ENCODE peak calls at places on chromosomes 1 and 21, in four cellular contexts. L is tibial artery, G is heart right ventricle, W is A549. Z is an unnamed sample. For H3K4me1, the result is how much of the 10 kb centered on the place peaks cover.

GRCh38 chr21:14874379-14874778 is 190.4 kb downstream of the NRIP1 start:
- DNase-seq in L (no peak), G (no peak), W (no peak), Z (no peak)

GRCh38 chr1:5423109-5423508 is 569.1 kb downstream of the NPHP4 start:
- DNase-seq in L (no peak), G (no peak), W (no peak), Z (no peak)

GRCh38 chr1:192958871-192959270 is 100.3 kb downstream of the UCHL5 start:
- DNase-seq in L (no peak), G (no peak), W (no peak), Z (no peak)

GRCh38 chr1:92480200-92480812 is 6.4 kb downstream of the GFI1 start:
- DNase-seq in L (no peak), G (no peak), W (no peak), Z (peak)

GRCh38 chr21:25133939-25134338 is 473.3 kb downstream of the MRPL39 start:
- DNase-seq in L (no peak), G (no peak), W (no peak), Z (peak)

GRCh38 chr1:245245021-245245667 is 90.4 kb downstream of the KIF26B start:
- DNase-seq in L (no peak), G (no peak), W (no peak), Z (no peak)

GRCh38 chr1:220526294-220526693 is 1.6 kb upstream of the MARK1 start:
- DNase-seq in L (no peak), G (no peak), W (no peak), Z (peak)

GRCh38 chr1:177384461-177384860 is 213.7 kb downstream of the BRINP2 start:
- DNase-seq in L (no peak), G (no peak), W (no peak), Z (peak)

GRCh38 chr1:52751589-52752306 is 25.5 kb downstream of the ZYG11B start:
- DNase-seq in L (no peak), G (no peak), W (no peak), Z (no peak)

GRCh38 chr21:10273196-10273595 is 248.2 kb upstream of the TPTE start:
- DNase-seq in L (no peak), G (no peak), W (no peak), Z (no peak)

GRCh38 chr1:66505671-66506392 is 28.1 kb upstream of the SGIP1 start:
- DNase-seq in L (no peak), G (no peak), W (no peak), Z (no peak)

GRCh38 chr1:1926886-1927660 is 8.0 kb upstream of the TMEM52 start:
- DNase-seq in L (no peak), G (no peak), W (no peak), Z (no peak)

GRCh38 chr1:199123615-199124014 is 484.8 kb downstream of the PTPRC start:
- DNase-seq in L (no peak), G (no peak), W (no peak), Z (peak)

GRCh38 chr1:15016526-15016925 is 137.0 kb upstream of the TMEM51 start:
- DNase-seq in L (no peak), G (no peak), W (no peak), Z (no peak)

GRCh38 chr21:32954353-32954752 is 71.4 kb upstream of the OLIG2 start:
- DNase-seq in L (no peak), G (no peak), W (no peak), Z (no peak)

GRCh38 chr21:32956257-32956656 is 69.5 kb upstream of the OLIG2 start:
- DNase-seq in L (no peak), G (no peak), W (no peak), Z (no peak)

GRCh38 chr21:32958288-32958992 is 67.3 kb upstream of the OLIG2 start:
- DNase-seq in L (no peak), G (no peak), W (no peak), Z (peak)

GRCh38 chr21:32951041-32951440 is 74.7 kb upstream of the OLIG2 start:
- DNase-seq in L (no peak), G (no peak), W (no peak), Z (no peak)

DNA sequence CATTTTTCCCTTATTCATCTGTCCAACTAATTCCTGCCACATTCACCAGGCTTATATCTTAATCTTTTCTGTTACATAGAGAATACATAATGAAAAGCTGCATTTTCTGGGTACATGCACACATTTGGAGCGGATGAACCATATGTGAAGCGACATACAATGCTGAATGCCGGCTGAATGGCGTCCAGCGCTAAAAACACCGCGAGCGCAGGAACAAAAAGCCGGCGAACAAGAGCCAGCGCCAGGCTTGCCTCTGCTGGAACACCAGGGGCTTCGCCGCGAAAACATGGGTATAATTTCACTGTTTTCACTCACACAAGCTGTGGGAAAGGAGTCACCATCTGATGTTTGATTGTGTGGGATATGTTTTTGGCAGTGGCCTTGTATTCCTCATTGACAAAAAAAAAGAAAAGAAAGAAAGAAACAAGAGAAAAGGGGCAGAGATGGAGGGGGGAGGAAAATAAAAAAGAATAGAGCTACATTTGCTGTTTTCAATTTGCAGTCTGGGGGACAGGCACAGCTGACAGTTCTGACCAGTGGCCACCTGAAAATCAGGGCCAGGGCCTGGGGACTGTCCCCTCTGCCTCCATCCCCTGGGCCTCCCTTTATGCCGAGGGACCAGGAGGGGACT is 70.3 kb upstream of the OLIG2 start:
- DNase-seq in L (no peak), G (no peak), W (no peak), Z (no peak)
- H3K27ac ChIP-seq in L (no peak), G (no peak), W (no peak), Z (no peak)

GRCh38 chr1:119140177-119141019 is at the start of gene WARS2:
- DNase-seq in L (peak), G (peak), W (peak), Z (peak)
- TF ChIP-seq CTCF in L (no peak), G (no peak), W (no peak), Z (peak)

GRCh38 chr1:211521102-211521815 is 29.3 kb upstream of the RD3 start:
- DNase-seq in L (no peak), G (no peak), W (no peak), Z (no peak)

GRCh38 chr1:211522804-211523203 is 30.8 kb upstream of the RD3 start:
- DNase-seq in L (no peak), G (no peak), W (no peak), Z (no peak)

GRCh38 chr1:211519602-211520001 is 27.6 kb upstream of the RD3 start:
- DNase-seq in L (no peak), G (no peak), W (no peak), Z (no peak)

GRCh38 chr1:211518330-211519289 is 26.6 kb upstream of the RD3 start:
- DNase-seq in L (no peak), G (no peak), W (no peak), Z (no peak)

DNA sequence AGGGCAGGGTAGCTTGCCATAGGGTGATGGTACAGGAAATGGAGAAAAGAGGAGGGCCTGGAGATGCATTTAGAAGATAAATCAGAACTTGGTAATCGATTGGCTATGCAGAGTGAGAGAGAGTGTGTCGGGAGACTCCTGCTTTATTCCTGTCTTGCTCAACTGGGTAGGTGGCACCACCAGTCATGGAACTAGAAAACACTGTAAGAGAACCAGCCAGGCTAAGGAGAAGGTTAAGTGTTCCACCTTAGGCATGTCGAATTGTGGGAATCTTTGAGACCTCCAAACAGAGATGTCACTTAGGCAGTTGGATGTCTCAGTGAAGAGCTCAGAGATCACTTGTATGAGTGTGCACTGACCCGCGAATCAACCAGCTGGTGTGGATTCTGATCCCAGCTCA is 28.7 kb upstream of the RD3 start:
- DNase-seq in L (no peak), G (no peak), W (peak), Z (no peak)
- H3K4me1 ChIP-seq in L (under half), G (under half), W (under half), Z (under half)

GRCh38 chr21:43693981-43694380 is 24.9 kb upstream of the PDXK start:
- DNase-seq in L (no peak), G (no peak), W (no peak), Z (no peak)
- H3K27ac ChIP-seq in L (no peak), G (no peak), W (no peak), Z (no peak)

DNA sequence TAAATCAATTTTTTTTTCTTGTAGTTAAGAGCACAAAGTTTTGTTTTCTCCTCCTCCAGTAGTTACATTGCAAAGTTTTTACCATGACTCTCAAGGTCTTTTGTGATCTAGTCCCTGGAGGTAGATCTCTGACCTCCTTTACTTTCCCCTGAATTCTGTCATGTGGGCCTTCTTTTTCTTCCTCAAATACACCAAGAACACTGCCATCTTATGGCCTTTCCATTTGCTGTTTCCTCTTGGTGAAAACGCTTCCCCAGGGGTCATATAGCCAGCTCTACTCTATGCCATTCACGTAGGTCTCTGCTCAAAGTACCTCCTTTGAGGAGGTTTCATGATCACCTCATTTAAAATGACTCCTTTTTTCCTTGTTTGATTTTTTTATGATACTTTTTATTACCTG is 2.7 kb downstream of the DDX20 start:
- DNase-seq in L (no peak), G (no peak), W (peak), Z (no peak)
- TF ChIP-seq CTCF in L (no peak), G (no peak), W (no peak), Z (peak)

DNA sequence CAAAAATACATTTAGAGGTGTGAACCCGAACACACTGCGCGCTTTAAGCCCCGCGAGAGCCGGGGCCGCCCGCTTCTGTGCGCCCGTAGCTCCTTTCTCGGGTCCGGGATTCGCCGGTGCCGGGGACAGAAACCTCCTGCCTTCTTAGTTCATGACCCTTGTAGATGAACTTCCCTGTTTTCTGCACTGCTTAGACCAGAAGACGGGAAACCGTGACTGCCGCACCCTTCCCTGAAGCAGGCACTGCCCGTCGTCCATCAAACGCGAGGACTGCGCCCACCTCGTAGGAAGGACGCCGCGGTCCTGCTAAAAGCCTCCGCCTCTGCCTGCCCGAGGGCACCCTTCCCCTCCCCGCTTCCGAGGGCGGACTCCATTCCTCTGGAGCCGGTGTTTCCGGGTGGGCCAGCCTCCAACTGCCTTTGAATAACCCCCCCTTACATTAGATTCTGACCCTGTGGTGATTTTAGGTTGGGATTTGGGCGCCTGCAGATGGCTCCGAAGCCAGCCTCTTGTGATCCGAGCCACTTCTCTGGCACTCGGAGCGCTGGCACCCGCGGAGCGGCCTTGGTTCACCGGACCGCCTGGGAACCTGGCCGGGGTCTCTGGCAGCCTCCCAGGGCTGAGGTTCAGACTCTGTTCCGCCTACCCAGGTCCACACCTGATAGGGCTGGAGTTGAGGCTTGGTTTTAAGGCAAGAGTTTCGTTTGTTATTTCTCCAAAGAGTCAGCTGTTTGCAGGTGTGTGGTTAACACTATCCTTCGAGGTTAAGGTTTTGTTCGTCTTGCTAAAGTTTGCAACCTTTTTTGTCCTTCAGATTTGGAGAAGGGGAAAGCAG is 1.2 kb upstream of the PTTG1IP start:
- DNase-seq in L (peak), G (peak), W (no peak), Z (no peak)
- H3K4me1 ChIP-seq in L (under half), G (under half), W (under half), Z (under half)

GRCh38 chr1:240831922-240832321 is 220.0 kb upstream of the GREM2 start:
- DNase-seq in L (no peak), G (no peak), W (no peak), Z (no peak)
- H3K27ac ChIP-seq in L (no peak), G (no peak), W (no peak), Z (no peak)

DNA sequence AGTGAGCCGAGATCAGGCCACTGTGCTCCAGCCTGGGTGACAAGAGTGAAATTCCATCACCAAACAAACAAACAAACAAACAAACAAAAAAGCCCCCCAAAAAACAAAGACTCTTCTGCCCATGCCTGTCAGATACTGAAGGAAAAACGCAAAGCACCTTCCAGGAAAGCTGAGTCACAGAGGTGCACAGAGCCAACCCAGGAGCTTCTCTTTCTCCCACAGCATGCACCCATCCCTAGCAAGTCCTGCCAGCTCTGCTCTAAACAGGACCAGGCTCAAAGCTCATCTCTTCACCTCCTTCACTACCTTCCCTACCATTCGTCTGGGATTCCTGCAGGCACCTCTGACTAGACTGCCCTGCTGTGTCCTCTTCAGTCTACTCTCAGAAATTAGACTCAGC is 46.5 kb downstream of the ETS2 start:
- DNase-seq in L (no peak), G (no peak), W (no peak), Z (peak)
- TF ChIP-seq CTCF in L (no peak), G (no peak), W (no peak), Z (no peak)

GRCh38 chr1:235078480-235078803 is 50.2 kb downstream of the TOMM20 start:
- DNase-seq in L (no peak), G (no peak), W (no peak), Z (no peak)
- H3K4me1 ChIP-seq in L (under half), G (half or more), W (half or more), Z (under half)